ENCODE peak calls at places on chromosomes 3 and 15, in five cellular contexts. Q, M, A, B and V are unnamed samples.

GRCh38 chr3:138467905-138468304 is 33.5 kb downstream of the ESYT3 start:
- DNase-seq in M (no peak), B (no peak), A (no peak), Q (no peak), V (no peak)

GRCh38 chr3:36679384-36680200 is 84.8 kb downstream of the DCLK3 start:
- DNase-seq in A (no peak), B (no peak), M (no peak), Q (peak), V (no peak)

GRCh38 chr15:64699767-64700388 is 75.5 kb downstream of the RBPMS2 start:
- DNase-seq in A (no peak), M (no peak), Q (no peak), B (no peak), V (peak)

GRCh38 chr3:111531446-111531845 is 10.6 kb upstream of the CD96 start:
- DNase-seq in A (no peak), M (no peak), Q (no peak), B (no peak), V (no peak)

GRCh38 chr3:73727117-73727802 is 102.5 kb upstream of the PDZRN3 start:
- DNase-seq in M (no peak), B (no peak), Q (no peak), A (no peak), V (peak)

GRCh38 chr3:156227704-156228103 is 107.3 kb downstream of the KCNAB1 start:
- DNase-seq in A (no peak), B (no peak), M (no peak), Q (no peak), V (no peak)

GRCh38 chr3:123586966-123587365 is 2.1 kb upstream of the HACD2 start:
- DNase-seq in Q (no peak), B (no peak), M (no peak), A (no peak), V (no peak)

GRCh38 chr3:104044002-104044401 is 1322.7 kb upstream of the ALCAM start:
- DNase-seq in M (no peak), A (no peak), B (no peak), Q (no peak), V (no peak)

GRCh38 chr15:25134546-25134945 is 179.8 kb downstream of the SNRPN start:
- DNase-seq in M (peak), Q (no peak), A (no peak), B (no peak), V (no peak)

DNA sequence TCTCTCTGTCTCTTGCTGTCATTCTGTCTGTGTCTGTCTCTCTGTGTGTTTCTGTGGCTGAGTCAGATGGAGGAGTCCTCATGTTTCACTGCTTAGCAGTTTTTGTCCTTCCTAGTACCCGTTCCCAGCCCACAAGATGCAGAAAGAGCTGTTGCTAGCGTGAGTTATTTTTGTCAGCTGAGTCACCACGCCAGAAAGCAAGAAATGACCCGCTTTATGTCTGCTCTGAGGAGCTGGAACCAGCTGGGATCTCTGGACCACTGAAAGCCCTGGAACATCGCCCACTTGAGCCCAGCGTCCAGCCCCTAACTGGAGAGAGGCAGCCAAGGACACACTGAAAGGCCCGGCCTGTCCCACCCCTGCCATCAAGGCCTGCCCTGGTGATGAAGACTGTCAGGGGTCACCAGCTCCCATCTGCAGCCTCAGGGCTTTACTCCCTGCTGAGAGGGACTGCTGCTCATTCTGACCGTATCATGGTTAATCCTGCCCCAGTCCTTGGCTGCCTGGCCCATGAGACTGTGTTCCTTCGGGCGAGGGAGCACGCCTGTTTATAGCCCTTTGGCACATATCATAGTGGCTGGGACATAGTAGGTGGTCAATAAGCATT is 101.7 kb upstream of the TPM1 start:
- DNase-seq in B (no peak), A (no peak), M (no peak), Q (peak), V (no peak)
- TF ChIP-seq HDAC2 in B (no peak), A (no peak), M (no peak), Q (no peak), V (no peak)

GRCh38 chr3:185153170-185153733 is 392 bp upstream of the C3orf70 start:
- DNase-seq in A (no peak), B (no peak), M (no peak), Q (no peak), V (peak)

GRCh38 chr3:185151101-185151958 is 1.5 kb downstream of the C3orf70 start:
- DNase-seq in A (no peak), Q (no peak), B (no peak), M (no peak), V (no peak)

GRCh38 chr3:185151959-185152432 is 864 bp downstream of the C3orf70 start:
- DNase-seq in B (no peak), M (no peak), A (no peak), Q (no peak), V (no peak)

GRCh38 chr3:185153861-185154629 is 1.2 kb upstream of the C3orf70 start:
- DNase-seq in M (peak), A (no peak), Q (no peak), B (no peak), V (no peak)

GRCh38 chr3:185152433-185153169 is at the start of gene C3orf70:
- DNase-seq in B (peak), A (no peak), Q (peak), M (no peak), V (peak)
- H3K27ac ChIP-seq in B (no peak), A (no peak), Q (peak), M (no peak), V (no peak)

GRCh38 chr3:39327053-39327745 is 2.3 kb upstream of the CCR8 start:
- DNase-seq in M (no peak), Q (no peak), B (no peak), A (no peak), V (no peak)

GRCh38 chr3:39327746-39328349 is 1.7 kb upstream of the CCR8 start:
- DNase-seq in M (no peak), B (no peak), A (peak), Q (no peak), V (no peak)

GRCh38 chr3:39325223-39325622 is 4.3 kb upstream of the CCR8 start:
- DNase-seq in Q (no peak), B (no peak), A (no peak), M (no peak), V (no peak)

GRCh38 chr3:39319249-39319648 is 10.3 kb upstream of the CCR8 start:
- DNase-seq in B (no peak), M (no peak), Q (no peak), A (no peak), V (no peak)

GRCh38 chr3:39323454-39323853 is 6.1 kb upstream of the CCR8 start:
- DNase-seq in M (no peak), B (no peak), Q (no peak), A (no peak), V (no peak)
- TF ChIP-seq HDAC2 in M (no peak), B (no peak), Q (no peak), A (no peak), V (no peak)

GRCh38 chr3:134375542-134376384 is 1.5 kb upstream of the AMOTL2 start:
- DNase-seq in A (no peak), M (no peak), B (no peak), Q (no peak), V (peak)
- H3K27ac ChIP-seq in A (no peak), M (no peak), B (no peak), Q (peak), V (peak)

DNA sequence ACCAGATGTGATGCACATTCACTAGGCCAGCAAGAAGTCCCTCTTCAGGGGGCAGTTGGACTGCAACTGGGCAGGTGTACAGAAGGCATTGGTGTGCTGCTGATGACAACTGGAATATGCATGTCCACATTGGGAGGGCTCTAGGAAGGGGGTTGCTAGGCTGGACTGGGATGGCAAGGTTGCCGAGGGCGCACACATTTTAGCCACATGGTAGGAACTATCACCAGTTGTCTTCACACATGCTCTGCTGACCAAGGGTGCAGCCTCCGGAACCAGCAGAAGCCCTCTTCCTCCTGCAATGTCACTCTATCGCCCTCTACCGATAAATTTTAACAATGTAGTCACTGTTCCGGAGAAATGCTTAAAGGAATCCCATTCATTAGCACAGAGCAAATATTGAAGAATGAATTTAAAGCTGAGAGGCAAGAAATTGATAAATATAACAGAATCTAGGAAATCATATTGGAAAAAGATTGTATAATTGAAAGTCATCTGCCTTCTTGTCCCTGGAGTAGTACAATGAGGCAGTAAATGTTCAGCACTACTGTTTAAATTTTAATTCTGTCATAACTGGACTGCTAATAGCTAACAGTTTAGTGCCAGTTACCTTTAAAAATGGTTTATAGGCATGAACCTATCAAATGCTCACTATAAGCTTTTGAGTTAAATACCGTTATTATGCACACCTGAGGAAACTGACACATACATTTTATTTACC is 22.6 kb upstream of the LYSMD4 start:
- DNase-seq in A (peak), M (peak), Q (peak), B (peak), V (no peak)
- TF ChIP-seq HDAC2 in A (no peak), M (no peak), Q (no peak), B (no peak), V (no peak)